ENCODE peak calls at places on chromosome 15, in eight cellular contexts. One of them, this sample, is unnamed.

GRCh38 chr15:91522609-91523332 is 330.7 kb upstream of the SLCO3A1 start:
- DNase-seq in K562: no peak
- DNase-seq in IMR-90: peak; percentile 80
- DNase-seq in effector memory CD4-positive, alpha-beta T cell: no peak
- DNase-seq in astrocyte: peak; percentile 46
- DNase-seq in tibial artery: no peak
- DNase-seq in right lobe of liver: no peak
- DNase-seq in pancreas: no peak
- DNase-seq in this sample: no peak

GRCh38 chr15:63600001-63600645 is 2.9 kb downstream of the FBXL22 start:
- DNase-seq in K562: no peak
- DNase-seq in IMR-90: no peak
- DNase-seq in effector memory CD4-positive, alpha-beta T cell: no peak
- DNase-seq in astrocyte: no peak
- DNase-seq in tibial artery: peak; percentile 79
- DNase-seq in right lobe of liver: no peak
- DNase-seq in pancreas: no peak
- DNase-seq in this sample: no peak

GRCh38 chr15:69302929-69303328 is 4.2 kb downstream of the PAQR5 start:
- DNase-seq in K562: no peak
- DNase-seq in IMR-90: no peak
- DNase-seq in effector memory CD4-positive, alpha-beta T cell: no peak
- DNase-seq in astrocyte: no peak
- DNase-seq in tibial artery: no peak
- DNase-seq in right lobe of liver: no peak
- DNase-seq in pancreas: no peak
- DNase-seq in this sample: no peak

GRCh38 chr15:34726407-34727100 is 28.2 kb downstream of the GJD2 start:
- DNase-seq in K562: no peak
- DNase-seq in IMR-90: peak; percentile 41
- DNase-seq in effector memory CD4-positive, alpha-beta T cell: no peak
- DNase-seq in astrocyte: peak; percentile 44
- DNase-seq in tibial artery: no peak
- DNase-seq in right lobe of liver: no peak
- DNase-seq in pancreas: no peak
- DNase-seq in this sample: no peak

GRCh38 chr15:99496302-99496629 is 69.5 kb upstream of the MEF2A start:
- DNase-seq in K562: no peak
- DNase-seq in IMR-90: no peak
- DNase-seq in effector memory CD4-positive, alpha-beta T cell: no peak
- DNase-seq in astrocyte: no peak
- DNase-seq in tibial artery: no peak
- DNase-seq in right lobe of liver: no peak
- DNase-seq in pancreas: no peak
- DNase-seq in this sample: no peak

GRCh38 chr15:32029409-32029861 is 880 bp upstream of the CHRNA7 start:
- DNase-seq in K562: no peak
- DNase-seq in IMR-90: no peak
- DNase-seq in effector memory CD4-positive, alpha-beta T cell: no peak
- DNase-seq in astrocyte: no peak
- DNase-seq in tibial artery: no peak
- DNase-seq in right lobe of liver: peak; percentile 32
- DNase-seq in pancreas: peak; percentile 36
- DNase-seq in this sample: peak; percentile 82

GRCh38 chr15:77623008-77623877 is 9.5 kb downstream of the LINGO1 start:
- DNase-seq in K562: peak; percentile 41
- DNase-seq in IMR-90: no peak
- DNase-seq in effector memory CD4-positive, alpha-beta T cell: no peak
- DNase-seq in astrocyte: no peak
- DNase-seq in tibial artery: no peak
- DNase-seq in right lobe of liver: no peak
- DNase-seq in pancreas: no peak
- DNase-seq in this sample: no peak

GRCh38 chr15:52383100-52383588 is 87.5 kb upstream of the MYO5C start:
- DNase-seq in K562: no peak
- DNase-seq in IMR-90: peak; percentile 45
- DNase-seq in effector memory CD4-positive, alpha-beta T cell: no peak
- DNase-seq in astrocyte: peak; percentile 32
- DNase-seq in tibial artery: no peak
- DNase-seq in right lobe of liver: no peak
- DNase-seq in pancreas: no peak
- DNase-seq in this sample: no peak

GRCh38 chr15:66715181-66715624 is 13.2 kb downstream of the SMAD6 start:
- DNase-seq in K562: no peak
- DNase-seq in IMR-90: no peak
- DNase-seq in effector memory CD4-positive, alpha-beta T cell: no peak
- DNase-seq in astrocyte: no peak
- DNase-seq in tibial artery: no peak
- DNase-seq in right lobe of liver: no peak
- DNase-seq in pancreas: peak; percentile 33
- DNase-seq in this sample: no peak

GRCh38 chr15:56879502-56879901 is 38.9 kb upstream of the TCF12 start:
- DNase-seq in K562: no peak
- DNase-seq in IMR-90: no peak
- DNase-seq in effector memory CD4-positive, alpha-beta T cell: no peak
- DNase-seq in astrocyte: no peak
- DNase-seq in tibial artery: no peak
- DNase-seq in right lobe of liver: no peak
- DNase-seq in pancreas: no peak
- DNase-seq in this sample: no peak
- H3K4me1 ChIP-seq in K562: no peaks in the 10 kb centered on the region
- H3K4me1 ChIP-seq in IMR-90: no peaks in the 10 kb centered on the region
- H3K4me1 ChIP-seq in effector memory CD4-positive, alpha-beta T cell: no peaks in the 10 kb centered on the region
- H3K4me1 ChIP-seq in astrocyte: no peaks in the 10 kb centered on the region
- H3K4me1 ChIP-seq in tibial artery: no peaks in the 10 kb centered on the region
- H3K4me1 ChIP-seq in right lobe of liver: no peaks in the 10 kb centered on the region
- H3K4me1 ChIP-seq in pancreas: no peaks in the 10 kb centered on the region
- H3K4me1 ChIP-seq in this sample: no peaks in the 10 kb centered on the region

DNA sequence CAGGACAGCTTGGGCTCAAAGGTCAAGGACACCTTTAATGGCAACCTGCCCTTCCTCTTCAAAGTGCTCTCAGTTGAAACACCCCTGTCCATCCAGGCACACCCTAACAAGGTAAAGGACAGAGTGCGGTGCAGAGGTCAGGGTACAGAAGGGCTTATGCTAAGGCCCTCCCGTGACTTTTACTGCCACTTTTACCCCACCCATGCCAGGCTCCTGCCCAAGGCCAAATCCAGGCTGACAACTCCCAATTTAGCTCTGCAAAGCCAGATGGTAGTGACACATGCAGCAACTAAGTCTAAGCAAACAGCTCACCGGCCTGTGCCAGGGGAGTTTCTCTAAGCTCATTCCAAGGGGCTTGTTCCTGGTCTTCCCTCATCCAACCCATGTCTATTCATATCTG is 1.6 kb downstream of the MPI start:
- DNase-seq in K562: no peak
- DNase-seq in IMR-90: no peak
- DNase-seq in effector memory CD4-positive, alpha-beta T cell: no peak
- DNase-seq in astrocyte: no peak
- DNase-seq in tibial artery: no peak
- DNase-seq in right lobe of liver: peak; percentile 40
- DNase-seq in pancreas: peak; percentile 49
- DNase-seq in this sample: no peak
- H3K36me3 ChIP-seq in K562: peaks cover 37% of the 10 kb centered on the region
- H3K36me3 ChIP-seq in IMR-90: peaks cover 27% of the 10 kb centered on the region
- H3K36me3 ChIP-seq in effector memory CD4-positive, alpha-beta T cell: peaks cover 8% of the 10 kb centered on the region
- H3K36me3 ChIP-seq in astrocyte: peaks cover 5% of the 10 kb centered on the region
- H3K36me3 ChIP-seq in tibial artery: peaks cover 13% of the 10 kb centered on the region
- H3K36me3 ChIP-seq in right lobe of liver: no peaks in the 10 kb centered on the region
- H3K36me3 ChIP-seq in pancreas: no peaks in the 10 kb centered on the region
- H3K36me3 ChIP-seq in this sample: peaks cover 49% of the 10 kb centered on the region

GRCh38 chr15:89457086-89457485 is 39.3 kb downstream of the RHCG start:
- DNase-seq in K562: peak; percentile 75
- DNase-seq in IMR-90: peak; percentile 28
- DNase-seq in effector memory CD4-positive, alpha-beta T cell: no peak
- DNase-seq in astrocyte: no peak
- DNase-seq in tibial artery: no peak
- DNase-seq in right lobe of liver: no peak
- DNase-seq in pancreas: no peak
- DNase-seq in this sample: no peak
- H3K4me1 ChIP-seq in K562: no peaks in the 10 kb centered on the region
- H3K4me1 ChIP-seq in IMR-90: no peaks in the 10 kb centered on the region
- H3K4me1 ChIP-seq in effector memory CD4-positive, alpha-beta T cell: no peaks in the 10 kb centered on the region
- H3K4me1 ChIP-seq in astrocyte: no peaks in the 10 kb centered on the region
- H3K4me1 ChIP-seq in tibial artery: no peaks in the 10 kb centered on the region
- H3K4me1 ChIP-seq in right lobe of liver: peaks cover 5% of the 10 kb centered on the region
- H3K4me1 ChIP-seq in pancreas: peaks cover 35% of the 10 kb centered on the region
- H3K4me1 ChIP-seq in this sample: no peaks in the 10 kb centered on the region

GRCh38 chr15:30953731-30954378 is 37.6 kb downstream of the MTMR10 start:
- DNase-seq in K562: peak; percentile 77
- DNase-seq in IMR-90: peak; percentile 96
- DNase-seq in effector memory CD4-positive, alpha-beta T cell: no peak
- DNase-seq in astrocyte: peak; percentile 89
- DNase-seq in tibial artery: no peak
- DNase-seq in right lobe of liver: no peak
- DNase-seq in pancreas: no peak
- DNase-seq in this sample: peak; percentile 10

GRCh38 chr15:30956216-30956803 is 35.1 kb downstream of the MTMR10 start:
- DNase-seq in K562: no peak
- DNase-seq in IMR-90: peak; percentile 22
- DNase-seq in effector memory CD4-positive, alpha-beta T cell: no peak
- DNase-seq in astrocyte: peak; percentile 46
- DNase-seq in tibial artery: no peak
- DNase-seq in right lobe of liver: no peak
- DNase-seq in pancreas: no peak
- DNase-seq in this sample: no peak

GRCh38 chr15:30962079-30962478 is 29.3 kb downstream of the MTMR10 start:
- DNase-seq in K562: no peak
- DNase-seq in IMR-90: no peak
- DNase-seq in effector memory CD4-positive, alpha-beta T cell: no peak
- DNase-seq in astrocyte: no peak
- DNase-seq in tibial artery: no peak
- DNase-seq in right lobe of liver: no peak
- DNase-seq in pancreas: no peak
- DNase-seq in this sample: no peak

GRCh38 chr15:30954674-30955073 is 36.8 kb downstream of the MTMR10 start:
- DNase-seq in K562: no peak
- DNase-seq in IMR-90: peak; percentile 34
- DNase-seq in effector memory CD4-positive, alpha-beta T cell: no peak
- DNase-seq in astrocyte: peak; percentile 12
- DNase-seq in tibial artery: no peak
- DNase-seq in right lobe of liver: no peak
- DNase-seq in pancreas: no peak
- DNase-seq in this sample: no peak

DNA sequence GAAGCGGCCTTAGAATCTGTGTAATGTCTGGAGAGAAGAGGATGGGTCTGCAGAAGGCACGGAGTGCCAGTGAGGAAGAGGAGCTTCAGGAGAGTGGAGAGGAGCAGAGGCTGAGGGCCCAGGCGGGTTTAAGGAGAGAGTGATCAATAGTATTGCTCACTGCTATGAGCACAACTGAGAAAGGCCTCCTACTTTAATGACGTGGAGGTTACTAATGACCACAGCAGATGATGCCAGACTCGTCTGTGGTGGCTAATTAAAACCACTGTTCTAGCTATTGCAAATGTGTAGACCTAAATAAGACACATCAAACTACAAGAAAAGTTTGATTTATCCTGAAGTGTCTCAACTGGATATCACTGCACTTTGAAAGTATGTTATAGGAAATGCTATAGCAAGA is 33.2 kb downstream of the MTMR10 start:
- DNase-seq in K562: no peak
- DNase-seq in IMR-90: no peak
- DNase-seq in effector memory CD4-positive, alpha-beta T cell: no peak
- DNase-seq in astrocyte: no peak
- DNase-seq in tibial artery: no peak
- DNase-seq in right lobe of liver: no peak
- DNase-seq in pancreas: no peak
- DNase-seq in this sample: no peak
- H3K36me3 ChIP-seq in K562: peaks cover 26% of the 10 kb centered on the region
- H3K36me3 ChIP-seq in IMR-90: peaks cover 18% of the 10 kb centered on the region
- H3K36me3 ChIP-seq in effector memory CD4-positive, alpha-beta T cell: peaks cover 61% of the 10 kb centered on the region
- H3K36me3 ChIP-seq in astrocyte: peaks cover 17% of the 10 kb centered on the region
- H3K36me3 ChIP-seq in tibial artery: peaks cover 90% of the 10 kb centered on the region
- H3K36me3 ChIP-seq in right lobe of liver: peaks cover 40% of the 10 kb centered on the region
- H3K36me3 ChIP-seq in pancreas: no peaks in the 10 kb centered on the region
- H3K36me3 ChIP-seq in this sample: peaks cover 18% of the 10 kb centered on the region

DNA sequence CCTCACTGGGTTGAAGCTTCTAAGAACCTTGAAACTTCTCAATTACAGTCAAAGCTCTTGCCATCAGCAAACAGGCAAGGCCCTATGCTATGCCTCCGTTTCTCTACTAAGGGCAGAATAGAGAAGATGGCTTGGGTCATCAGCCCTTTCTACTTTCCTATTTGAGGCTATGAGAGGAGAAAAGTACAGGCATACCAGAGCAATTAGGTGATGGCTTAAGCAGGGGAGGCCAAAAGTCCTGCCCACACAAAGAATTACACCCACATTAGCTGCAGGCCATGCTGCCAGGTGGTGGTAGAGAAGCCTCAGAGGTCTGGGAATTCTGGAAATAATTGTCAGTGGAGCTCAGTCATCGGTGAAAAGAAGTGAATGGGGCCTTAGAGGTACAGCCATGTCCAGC is 88.9 kb downstream of the MRPL46 start:
- DNase-seq in K562: no peak
- DNase-seq in IMR-90: peak; percentile 37
- DNase-seq in effector memory CD4-positive, alpha-beta T cell: no peak
- DNase-seq in astrocyte: peak; percentile 85
- DNase-seq in tibial artery: no peak
- DNase-seq in right lobe of liver: no peak
- DNase-seq in pancreas: no peak
- DNase-seq in this sample: no peak
- H3K4me1 ChIP-seq in K562: no peaks in the 10 kb centered on the region
- H3K4me1 ChIP-seq in IMR-90: no peaks in the 10 kb centered on the region
- H3K4me1 ChIP-seq in effector memory CD4-positive, alpha-beta T cell: no peaks in the 10 kb centered on the region
- H3K4me1 ChIP-seq in astrocyte: peaks cover 38% of the 10 kb centered on the region
- H3K4me1 ChIP-seq in tibial artery: peaks cover 7% of the 10 kb centered on the region
- H3K4me1 ChIP-seq in right lobe of liver: no peaks in the 10 kb centered on the region
- H3K4me1 ChIP-seq in pancreas: no peaks in the 10 kb centered on the region
- H3K4me1 ChIP-seq in this sample: no peaks in the 10 kb centered on the region

DNA sequence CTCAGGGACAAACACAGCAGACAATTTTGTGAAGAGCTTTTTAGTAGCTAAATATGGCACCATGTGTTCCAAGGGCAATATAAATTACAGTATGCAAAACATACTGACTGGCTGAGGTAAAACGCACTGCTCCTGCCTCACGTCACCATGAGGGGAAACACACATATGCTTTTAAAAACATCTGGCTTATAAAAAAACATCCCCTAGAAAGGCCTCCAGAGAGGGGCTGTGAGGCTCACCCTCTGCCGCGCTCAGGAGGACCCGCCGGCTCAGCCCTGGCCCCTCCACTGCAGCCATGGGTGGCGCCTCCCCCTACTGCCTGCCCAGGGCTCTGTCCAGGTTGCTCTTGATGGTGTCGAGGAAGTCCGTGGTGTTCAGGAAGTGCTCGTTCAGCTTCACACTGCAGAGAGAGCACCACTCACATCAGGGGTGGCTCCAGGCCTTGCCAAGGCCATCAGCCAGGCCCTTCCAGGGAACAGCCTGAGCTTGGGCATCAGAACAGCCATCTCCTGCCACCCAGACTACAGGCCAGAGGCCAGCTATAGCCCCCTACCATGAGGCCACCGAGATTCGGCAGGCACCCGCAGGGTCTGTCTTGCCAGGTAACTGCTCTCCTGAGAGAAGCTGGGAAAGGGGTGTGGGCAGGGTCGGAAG is 18.2 kb downstream of the IDH2 start:
- DNase-seq in K562: no peak
- DNase-seq in IMR-90: no peak
- DNase-seq in effector memory CD4-positive, alpha-beta T cell: no peak
- DNase-seq in astrocyte: no peak
- DNase-seq in tibial artery: no peak
- DNase-seq in right lobe of liver: no peak
- DNase-seq in pancreas: no peak
- DNase-seq in this sample: no peak
- H3K36me3 ChIP-seq in K562: peaks cover 40% of the 10 kb centered on the region
- H3K36me3 ChIP-seq in IMR-90: peaks cover 48% of the 10 kb centered on the region
- H3K36me3 ChIP-seq in effector memory CD4-positive, alpha-beta T cell: peaks cover 59% of the 10 kb centered on the region
- H3K36me3 ChIP-seq in astrocyte: peaks cover 11% of the 10 kb centered on the region
- H3K36me3 ChIP-seq in tibial artery: peaks cover 68% of the 10 kb centered on the region
- H3K36me3 ChIP-seq in right lobe of liver: peaks cover 56% of the 10 kb centered on the region
- H3K36me3 ChIP-seq in pancreas: peaks cover 81% of the 10 kb centered on the region
- H3K36me3 ChIP-seq in this sample: peaks cover 4% of the 10 kb centered on the region

GRCh38 chr15:60389261-60390077 is 8.3 kb downstream of the ANXA2 start:
- DNase-seq in K562: no peak
- DNase-seq in IMR-90: no peak
- DNase-seq in effector memory CD4-positive, alpha-beta T cell: peak; percentile 6
- DNase-seq in astrocyte: no peak
- DNase-seq in tibial artery: no peak
- DNase-seq in right lobe of liver: no peak
- DNase-seq in pancreas: no peak
- DNase-seq in this sample: no peak
- H3K4me1 ChIP-seq in K562: peaks cover 11% of the 10 kb centered on the region
- H3K4me1 ChIP-seq in IMR-90: peaks cover 33% of the 10 kb centered on the region
- H3K4me1 ChIP-seq in effector memory CD4-positive, alpha-beta T cell: peaks cover 42% of the 10 kb centered on the region
- H3K4me1 ChIP-seq in astrocyte: peaks cover 67% of the 10 kb centered on the region
- H3K4me1 ChIP-seq in tibial artery: peaks cover 83% of the 10 kb centered on the region
- H3K4me1 ChIP-seq in right lobe of liver: peaks cover 21% of the 10 kb centered on the region
- H3K4me1 ChIP-seq in pancreas: no peaks in the 10 kb centered on the region
- H3K4me1 ChIP-seq in this sample: peaks cover 57% of the 10 kb centered on the region